ENCODE peak calls at places on chromosomes 16 and 17, in five cellular contexts. P is ovary, E is K562, J is A549, Y is suprapubic skin. Z is an unnamed sample.

GRCh38 chr16:22008215-22009142 is 568 bp downstream of the MOSMO start:
- DNase-seq in P (peak; percentile 35), E (no peak), J (peak; percentile 35), Y (no peak), Z (no peak)

GRCh38 chr16:65463652-65464260 is 341.9 kb upstream of the CDH11 start:
- DNase-seq in P (no peak), E (no peak), J (no peak), Y (no peak), Z (no peak)

GRCh38 chr17:30588798-30589247 is 111.6 kb downstream of the GOSR1 start:
- DNase-seq in P (no peak), E (no peak), J (no peak), Y (no peak), Z (no peak)

GRCh38 chr17:14299261-14300093 is 1.4 kb upstream of the HS3ST3B1 start:
- DNase-seq in P (peak; percentile 54), E (peak; percentile 38), J (peak; percentile 23), Y (peak; percentile 86), Z (peak; percentile 40)

GRCh38 chr16:87895641-87896141 is 26.4 kb upstream of the SLC7A5 start:
- DNase-seq in P (no peak), E (no peak), J (no peak), Y (no peak), Z (peak; percentile 37)

GRCh38 chr17:5282639-5283217 is 644 bp downstream of the RABEP1 start:
- DNase-seq in P (peak; percentile 27), E (no peak), J (no peak), Y (no peak), Z (no peak)

GRCh38 chr16:72025404-72026114 is 17.0 kb downstream of the DHODH start:
- DNase-seq in P (no peak), E (no peak), J (no peak), Y (no peak), Z (no peak)

GRCh38 chr17:36089888-36090836 is at the start of gene CCL3:
- DNase-seq in P (no peak), E (no peak), J (no peak), Y (no peak), Z (no peak)

GRCh38 chr17:51516924-51517323 is 256.6 kb downstream of the UTP18 start:
- DNase-seq in P (no peak), E (no peak), J (no peak), Y (no peak), Z (no peak)

GRCh38 chr17:72591500-72592241 is 470.9 kb downstream of the SOX9 start:
- DNase-seq in P (no peak), E (no peak), J (no peak), Y (no peak), Z (no peak)

GRCh38 chr16:24755201-24755874 is 25.9 kb downstream of the TNRC6A start:
- DNase-seq in P (no peak), E (no peak), J (no peak), Y (no peak), Z (no peak)

GRCh38 chr17:82892869-82893565 is 53.2 kb upstream of the ZNF750 start:
- DNase-seq in P (peak; percentile 40), E (no peak), J (no peak), Y (no peak), Z (peak; percentile 77)

GRCh38 chr16:57657228-57657627 is 10.9 kb upstream of the ADGRG3 start:
- DNase-seq in P (no peak), E (no peak), J (no peak), Y (no peak), Z (no peak)

GRCh38 chr16:72961115-72961832 is 86.7 kb downstream of the ZFHX3 start:
- DNase-seq in P (no peak), E (peak; percentile 16), J (peak; percentile 32), Y (no peak), Z (no peak)

GRCh38 chr17:3959295-3959899 is 4.8 kb downstream of the ATP2A3 start:
- DNase-seq in P (no peak), E (peak; percentile 66), J (peak; percentile 94), Y (no peak), Z (peak; percentile 66)

GRCh38 chr16:71963125-71963875 is 36.9 kb downstream of the PKD1L3 start:
- DNase-seq in P (no peak), E (no peak), J (no peak), Y (no peak), Z (no peak)

GRCh38 chr16:56605475-56605874 is 2.9 kb upstream of the MT2A start:
- DNase-seq in P (no peak), E (no peak), J (no peak), Y (no peak), Z (no peak)

GRCh38 chr16:56607675-56608042 is 725 bp upstream of the MT2A start:
- DNase-seq in P (no peak), E (no peak), J (no peak), Y (no peak), Z (no peak)

GRCh38 chr16:56606071-56606687 is 2.2 kb upstream of the MT2A start:
- DNase-seq in P (peak; percentile 61), E (no peak), J (peak; percentile 51), Y (no peak), Z (no peak)

GRCh38 chr16:56608043-56608875 is at the start of gene MT2A:
- DNase-seq in P (peak; percentile 90), E (peak; percentile 95), J (peak; percentile 92), Y (peak; percentile 97), Z (peak; percentile 97)

DNA sequence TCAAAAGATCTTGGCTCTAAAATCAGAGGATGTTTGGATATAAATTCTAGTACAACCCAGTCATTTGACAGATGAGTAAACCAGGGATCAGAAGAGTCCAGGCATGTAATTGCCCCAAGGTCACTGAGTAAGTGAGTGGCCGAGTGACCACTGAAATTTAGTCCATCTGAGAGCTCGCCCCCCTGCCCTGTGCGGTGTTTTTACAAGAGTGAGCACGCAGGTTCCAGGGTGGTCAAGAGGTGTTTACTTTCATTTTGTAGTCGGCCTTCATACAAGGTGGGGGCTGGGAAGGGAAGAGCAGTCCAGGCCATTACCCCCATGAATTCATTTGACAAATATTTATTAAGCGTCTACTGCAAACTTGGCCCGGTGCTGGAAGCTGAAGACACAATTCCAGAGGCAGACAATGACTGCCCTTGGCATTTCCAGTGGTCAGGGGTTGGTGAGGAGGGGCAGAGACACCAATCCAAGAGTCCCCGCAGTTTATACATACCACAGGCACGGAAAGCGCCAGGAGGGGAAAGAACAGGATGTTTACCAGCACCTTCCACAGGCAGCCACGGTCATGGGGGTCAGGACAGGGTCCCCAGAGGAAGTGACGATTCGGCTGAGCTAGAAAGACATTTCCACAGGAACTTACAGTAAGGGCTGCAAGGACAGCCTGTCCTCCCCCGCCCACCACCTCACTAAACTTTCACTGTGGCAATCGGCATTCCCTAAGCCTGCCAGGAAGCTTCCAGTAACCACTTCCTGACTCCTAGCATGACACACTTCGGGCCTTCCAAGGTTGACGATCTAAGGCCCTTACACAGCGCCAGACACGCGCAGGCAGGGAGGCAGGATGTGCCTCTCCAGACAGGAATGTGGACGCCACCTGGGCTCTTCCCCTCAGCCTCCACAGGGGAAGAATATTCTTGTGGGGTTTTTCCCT is 1.4 kb upstream of the MT2A start:
- DNase-seq in P (peak; percentile 73), E (no peak), J (peak; percentile 83), Y (peak; percentile 95), Z (peak; percentile 62)
- TF ChIP-seq EP300 in P (peak; percentile 99), E (no peak), J (peak; percentile 72), Y (peak; percentile 88), Z (peak; percentile 99)

GRCh38 chr17:66793810-66794209 is 41.1 kb upstream of the CACNG5 start:
- DNase-seq in P (no peak), E (no peak), J (no peak), Y (no peak), Z (no peak)

GRCh38 chr17:66790476-66791061 is 44.3 kb upstream of the CACNG5 start:
- DNase-seq in P (no peak), E (no peak), J (no peak), Y (no peak), Z (no peak)

GRCh38 chr17:66791337-66791736 is 43.6 kb upstream of the CACNG5 start:
- DNase-seq in P (no peak), E (no peak), J (no peak), Y (no peak), Z (no peak)

GRCh38 chr17:66799839-66800537 is 34.9 kb upstream of the CACNG5 start:
- DNase-seq in P (no peak), E (no peak), J (no peak), Y (no peak), Z (no peak)

DNA sequence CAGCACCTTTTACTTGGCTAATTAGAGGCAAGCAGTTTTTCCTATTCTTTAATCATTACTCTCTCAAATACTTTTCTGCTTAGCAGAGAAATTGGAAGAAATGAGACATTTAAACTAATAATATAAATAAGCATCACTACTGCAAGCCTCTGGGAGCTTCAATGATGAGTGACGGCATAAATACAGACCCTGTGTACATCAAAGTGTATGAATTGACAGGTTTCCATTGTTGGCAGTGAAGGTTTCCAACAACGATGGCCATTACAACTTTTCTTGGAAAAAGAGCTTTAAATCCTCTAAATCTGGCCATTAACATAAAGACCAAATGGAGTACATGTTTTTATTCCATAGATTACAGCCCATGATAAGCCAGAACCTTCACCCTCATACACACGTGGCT is 39.4 kb upstream of the CACNG5 start:
- DNase-seq in P (no peak), E (no peak), J (no peak), Y (no peak), Z (no peak)
- TF ChIP-seq EP300 in P (no peak), E (no peak), J (no peak), Y (no peak), Z (no peak)

GRCh38 chr17:27559996-27560481 is 70.9 kb upstream of the LGALS9 start:
- DNase-seq in P (peak; percentile 69), E (no peak), J (no peak), Y (no peak), Z (peak; percentile 53)

GRCh38 chr17:27559506-27559931 is 71.5 kb upstream of the LGALS9 start:
- DNase-seq in P (peak; percentile 72), E (no peak), J (no peak), Y (no peak), Z (no peak)

GRCh38 chr17:27558341-27558740 is 72.6 kb upstream of the LGALS9 start:
- DNase-seq in P (no peak), E (no peak), J (no peak), Y (no peak), Z (no peak)

GRCh38 chr17:27560668-27561067 is 70.3 kb upstream of the LGALS9 start:
- DNase-seq in P (no peak), E (no peak), J (no peak), Y (no peak), Z (peak; percentile 50)

GRCh38 chr17:27558842-27559505 is 72.0 kb upstream of the LGALS9 start:
- DNase-seq in P (no peak), E (no peak), J (no peak), Y (no peak), Z (no peak)
- TF ChIP-seq EP300 in P (no peak), E (no peak), J (no peak), Y (no peak), Z (no peak)

DNA sequence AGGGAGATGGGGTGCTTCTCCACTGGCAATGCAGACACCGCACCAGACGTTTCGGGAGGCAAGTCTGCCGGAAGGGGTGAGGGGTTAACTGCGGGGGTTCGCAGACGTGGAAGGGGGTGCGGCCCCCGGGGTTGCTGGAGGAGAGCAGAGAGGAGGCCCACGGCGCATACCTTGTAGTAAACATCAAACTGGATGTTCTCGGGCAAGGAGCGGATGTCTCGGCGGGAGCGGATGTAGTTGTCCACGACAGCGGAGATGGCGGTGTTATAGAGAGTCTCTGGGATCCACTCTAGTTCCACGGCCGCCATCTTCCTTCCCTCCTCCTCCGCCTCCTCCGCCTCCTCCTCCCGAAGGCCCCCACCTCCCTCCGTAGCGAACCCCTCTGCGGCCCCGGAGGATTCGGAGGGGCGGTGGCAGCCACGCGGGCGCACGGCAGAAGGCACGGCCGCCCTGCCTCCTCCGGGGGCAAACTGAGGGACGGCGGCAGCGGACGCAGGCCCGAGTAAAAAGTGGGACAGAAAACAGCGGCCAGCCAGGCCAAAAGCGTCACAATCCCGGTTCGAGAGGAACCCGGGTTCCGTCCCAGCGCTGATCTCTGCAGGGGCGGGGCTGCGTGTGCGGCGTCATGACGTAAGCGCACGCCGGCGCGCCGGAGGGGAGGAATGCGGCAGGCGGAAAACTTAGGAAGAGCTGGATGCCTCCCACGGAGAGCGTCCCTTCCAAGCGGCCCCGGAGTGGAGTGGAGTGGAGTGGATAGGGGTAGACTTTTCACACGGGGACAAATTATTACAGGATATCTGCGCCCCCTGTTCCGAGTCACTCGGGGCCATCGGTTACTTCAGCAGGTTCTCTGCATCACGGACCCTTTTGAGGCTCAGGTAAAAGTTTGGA is at the start of gene APPBP2:
- DNase-seq in P (peak; percentile 87), E (peak; percentile 83), J (peak; percentile 87), Y (peak; percentile 90), Z (peak; percentile 89)
- TF ChIP-seq EP300 in P (no peak), E (no peak), J (no peak), Y (no peak), Z (no peak)